ENCODE peak calls at places on chromosomes 4 and X, in nine cellular contexts. One of them, this sample, is unnamed.

GRCh38 chrX:41695464-41695863 is 6.7 kb downstream of the GPR34 start:
- DNase-seq in AG04449: no peak
- DNase-seq in GM06990: no peak
- DNase-seq in IMR-90: peak
- DNase-seq in HFFc6: no peak
- DNase-seq in GM12864: no peak
- DNase-seq in endothelial cell: no peak
- DNase-seq in HFF-Myc: no peak
- DNase-seq in heart left ventricle: no peak
- DNase-seq in this sample: no peak

GRCh38 chrX:152958047-152958446 is 35.9 kb downstream of the PNMA5 start:
- DNase-seq in GM12864: no peak
- DNase-seq in HFF-Myc: no peak
- DNase-seq in endothelial cell: no peak
- DNase-seq in GM06990: no peak
- DNase-seq in HFFc6: peak
- DNase-seq in heart left ventricle: no peak
- DNase-seq in IMR-90: no peak
- DNase-seq in AG04449: no peak
- DNase-seq in this sample: no peak

GRCh38 chrX:74446876-74447275 is 25.6 kb downstream of the SLC16A2 start:
- DNase-seq in HFFc6: no peak
- DNase-seq in heart left ventricle: no peak
- DNase-seq in GM12864: no peak
- DNase-seq in endothelial cell: no peak
- DNase-seq in IMR-90: no peak
- DNase-seq in GM06990: no peak
- DNase-seq in HFF-Myc: no peak
- DNase-seq in AG04449: no peak
- DNase-seq in this sample: no peak

GRCh38 chrX:133369065-133369464 is 46.2 kb downstream of the GPC4 start:
- DNase-seq in IMR-90: no peak
- DNase-seq in AG04449: no peak
- DNase-seq in GM12864: no peak
- DNase-seq in HFF-Myc: no peak
- DNase-seq in heart left ventricle: no peak
- DNase-seq in GM06990: no peak
- DNase-seq in endothelial cell: no peak
- DNase-seq in HFFc6: no peak
- DNase-seq in this sample: no peak

GRCh38 chr4:143581331-143581961 is 67.9 kb downstream of the SMARCA5 start:
- DNase-seq in HFFc6: no peak
- DNase-seq in endothelial cell: no peak
- DNase-seq in GM06990: no peak
- DNase-seq in AG04449: no peak
- DNase-seq in IMR-90: no peak
- DNase-seq in heart left ventricle: no peak
- DNase-seq in HFF-Myc: no peak
- DNase-seq in GM12864: no peak
- DNase-seq in this sample: no peak

GRCh38 chr4:39303871-39304270 is 62.3 kb downstream of the RFC1 start:
- DNase-seq in AG04449: no peak
- DNase-seq in HFFc6: no peak
- DNase-seq in IMR-90: no peak
- DNase-seq in heart left ventricle: no peak
- DNase-seq in HFF-Myc: no peak
- DNase-seq in GM06990: no peak
- DNase-seq in endothelial cell: no peak
- DNase-seq in GM12864: no peak
- DNase-seq in this sample: no peak

GRCh38 chrX:14964500-14964899 is 91.3 kb downstream of the MOSPD2 start:
- DNase-seq in heart left ventricle: no peak
- DNase-seq in HFFc6: peak
- DNase-seq in AG04449: no peak
- DNase-seq in IMR-90: peak
- DNase-seq in GM12864: no peak
- DNase-seq in HFF-Myc: peak
- DNase-seq in GM06990: no peak
- DNase-seq in endothelial cell: no peak
- DNase-seq in this sample: no peak

GRCh38 chr4:150789864-150790263 is 207.9 kb downstream of the MAB21L2 start:
- DNase-seq in GM12864: no peak
- DNase-seq in GM06990: no peak
- DNase-seq in IMR-90: no peak
- DNase-seq in HFFc6: no peak
- DNase-seq in HFF-Myc: no peak
- DNase-seq in heart left ventricle: no peak
- DNase-seq in AG04449: no peak
- DNase-seq in endothelial cell: no peak
- DNase-seq in this sample: no peak

GRCh38 chr4:169260217-169260866 is 10.4 kb downstream of the SH3RF1 start:
- DNase-seq in heart left ventricle: no peak
- DNase-seq in HFFc6: no peak
- DNase-seq in AG04449: no peak
- DNase-seq in IMR-90: no peak
- DNase-seq in endothelial cell: no peak
- DNase-seq in GM12864: no peak
- DNase-seq in GM06990: no peak
- DNase-seq in HFF-Myc: no peak
- DNase-seq in this sample: no peak

GRCh38 chr4:183335369-183335940 is 13.2 kb upstream of the CLDN24 start:
- DNase-seq in IMR-90: peak
- DNase-seq in GM12864: no peak
- DNase-seq in HFF-Myc: peak
- DNase-seq in endothelial cell: no peak
- DNase-seq in HFFc6: peak
- DNase-seq in heart left ventricle: no peak
- DNase-seq in AG04449: peak
- DNase-seq in GM06990: no peak
- DNase-seq in this sample: no peak

DNA sequence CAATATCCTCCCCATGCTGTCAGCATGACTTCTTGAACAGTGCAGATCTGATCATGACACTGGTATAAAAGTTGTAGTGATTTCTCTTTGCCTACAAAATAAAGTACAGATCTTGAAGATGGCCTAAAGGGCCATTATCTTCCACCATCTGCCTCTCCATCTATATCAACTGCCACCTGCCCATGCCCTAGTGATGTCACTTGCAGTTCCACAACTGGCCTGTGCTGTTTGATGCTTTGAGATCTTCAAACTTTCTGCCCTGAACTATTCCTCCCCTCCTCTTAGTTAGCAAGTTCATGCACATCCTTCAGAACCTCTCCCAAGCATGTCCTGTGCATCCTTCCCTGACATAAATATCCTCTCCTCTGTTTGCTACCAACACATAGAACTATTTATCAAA is 217.0 kb downstream of the SOWAHB start:
- DNase-seq in HFFc6: no peak
- DNase-seq in GM06990: no peak
- DNase-seq in GM12864: no peak
- DNase-seq in heart left ventricle: no peak
- DNase-seq in HFF-Myc: no peak
- DNase-seq in endothelial cell: no peak
- DNase-seq in IMR-90: no peak
- DNase-seq in AG04449: no peak
- DNase-seq in this sample: no peak
- TF ChIP-seq CTCF in HFFc6: peak
- TF ChIP-seq CTCF in GM06990: no peak
- TF ChIP-seq CTCF in GM12864: peak
- TF ChIP-seq CTCF in heart left ventricle: no peak
- TF ChIP-seq CTCF in HFF-Myc: no peak
- TF ChIP-seq CTCF in endothelial cell: no peak
- TF ChIP-seq CTCF in IMR-90: no peak
- TF ChIP-seq CTCF in AG04449: no peak
- TF ChIP-seq CTCF in this sample: no peak

GRCh38 chr4:24244663-24245519 is 339.5 kb downstream of the DHX15 start:
- DNase-seq in HFFc6: no peak
- DNase-seq in HFF-Myc: no peak
- DNase-seq in IMR-90: peak
- DNase-seq in heart left ventricle: peak
- DNase-seq in GM06990: no peak
- DNase-seq in AG04449: no peak
- DNase-seq in GM12864: no peak
- DNase-seq in endothelial cell: no peak
- DNase-seq in this sample: no peak

GRCh38 chr4:24236532-24236931 is 346.7 kb upstream of the PPARGC1A start:
- DNase-seq in IMR-90: peak
- DNase-seq in GM12864: no peak
- DNase-seq in GM06990: no peak
- DNase-seq in endothelial cell: no peak
- DNase-seq in AG04449: no peak
- DNase-seq in HFF-Myc: no peak
- DNase-seq in heart left ventricle: no peak
- DNase-seq in HFFc6: no peak
- DNase-seq in this sample: no peak

GRCh38 chr4:24237709-24238108 is 346.6 kb downstream of the DHX15 start:
- DNase-seq in heart left ventricle: no peak
- DNase-seq in GM06990: no peak
- DNase-seq in endothelial cell: no peak
- DNase-seq in HFF-Myc: no peak
- DNase-seq in IMR-90: no peak
- DNase-seq in AG04449: no peak
- DNase-seq in GM12864: no peak
- DNase-seq in HFFc6: no peak
- DNase-seq in this sample: no peak

GRCh38 chr4:24243641-24244040 is 340.7 kb downstream of the DHX15 start:
- DNase-seq in IMR-90: no peak
- DNase-seq in heart left ventricle: no peak
- DNase-seq in HFF-Myc: no peak
- DNase-seq in AG04449: no peak
- DNase-seq in GM12864: no peak
- DNase-seq in GM06990: no peak
- DNase-seq in endothelial cell: no peak
- DNase-seq in HFFc6: no peak
- DNase-seq in this sample: no peak

DNA sequence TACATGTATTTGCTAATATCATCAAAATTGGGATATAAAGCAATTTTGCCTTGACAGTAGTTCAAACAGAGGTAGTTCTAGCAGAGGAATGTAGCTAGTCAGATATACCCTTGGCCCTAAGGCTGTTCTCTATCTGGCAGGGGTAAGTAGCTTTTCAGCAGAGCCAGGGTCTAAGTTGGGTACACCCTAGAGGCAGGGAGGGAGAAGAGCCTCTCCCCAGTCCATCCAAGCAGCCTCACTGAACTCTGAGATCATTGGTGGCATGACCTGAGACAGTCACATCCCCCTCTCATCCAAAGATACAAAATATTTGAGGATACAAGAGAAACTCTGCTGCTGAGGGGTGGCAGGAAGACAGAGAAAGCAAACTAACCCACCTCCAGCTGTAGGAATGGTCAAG is 343.7 kb downstream of the DHX15 start:
- DNase-seq in HFF-Myc: no peak
- DNase-seq in GM12864: no peak
- DNase-seq in IMR-90: no peak
- DNase-seq in endothelial cell: no peak
- DNase-seq in AG04449: no peak
- DNase-seq in heart left ventricle: no peak
- DNase-seq in GM06990: no peak
- DNase-seq in HFFc6: no peak
- DNase-seq in this sample: no peak
- TF ChIP-seq CTCF in HFF-Myc: no peak
- TF ChIP-seq CTCF in GM12864: no peak
- TF ChIP-seq CTCF in IMR-90: no peak
- TF ChIP-seq CTCF in endothelial cell: no peak
- TF ChIP-seq CTCF in AG04449: no peak
- TF ChIP-seq CTCF in heart left ventricle: no peak
- TF ChIP-seq CTCF in GM06990: no peak
- TF ChIP-seq CTCF in HFFc6: no peak
- TF ChIP-seq CTCF in this sample: no peak

GRCh38 chr4:127007336-127007735 is 625.4 kb upstream of the INTU start:
- DNase-seq in endothelial cell: no peak
- DNase-seq in heart left ventricle: no peak
- DNase-seq in IMR-90: no peak
- DNase-seq in HFFc6: no peak
- DNase-seq in GM12864: no peak
- DNase-seq in GM06990: no peak
- DNase-seq in HFF-Myc: no peak
- DNase-seq in AG04449: no peak
- DNase-seq in this sample: no peak

GRCh38 chr4:127000846-127001245 is 631.9 kb upstream of the INTU start:
- DNase-seq in HFFc6: no peak
- DNase-seq in IMR-90: no peak
- DNase-seq in GM06990: no peak
- DNase-seq in heart left ventricle: no peak
- DNase-seq in AG04449: no peak
- DNase-seq in endothelial cell: no peak
- DNase-seq in HFF-Myc: no peak
- DNase-seq in GM12864: no peak
- DNase-seq in this sample: no peak

GRCh38 chr4:127001898-127002297 is 630.9 kb upstream of the INTU start:
- DNase-seq in GM06990: no peak
- DNase-seq in endothelial cell: no peak
- DNase-seq in heart left ventricle: no peak
- DNase-seq in IMR-90: no peak
- DNase-seq in GM12864: no peak
- DNase-seq in HFF-Myc: no peak
- DNase-seq in HFFc6: no peak
- DNase-seq in AG04449: no peak
- DNase-seq in this sample: no peak

DNA sequence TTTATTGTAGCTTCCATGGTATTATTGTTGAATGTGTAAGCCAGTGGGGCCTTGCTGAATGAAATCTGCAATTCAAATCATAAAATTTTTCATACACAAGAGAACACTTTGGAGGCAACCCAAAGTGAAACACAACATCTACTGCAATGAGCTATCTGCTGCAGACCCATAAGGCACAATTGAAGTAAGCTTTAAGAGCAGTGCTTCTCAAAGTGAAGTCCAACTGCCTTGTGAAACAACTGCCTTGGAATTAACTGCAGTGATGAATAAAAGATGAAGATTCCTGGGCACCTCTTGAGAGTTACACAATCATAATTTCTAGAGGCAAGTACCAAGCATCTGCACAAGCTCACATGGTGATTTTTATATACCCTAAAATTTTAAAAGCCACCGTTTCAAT is 626.2 kb upstream of the INTU start:
- DNase-seq in IMR-90: no peak
- DNase-seq in heart left ventricle: no peak
- DNase-seq in AG04449: no peak
- DNase-seq in HFF-Myc: no peak
- DNase-seq in GM06990: no peak
- DNase-seq in endothelial cell: no peak
- DNase-seq in GM12864: no peak
- DNase-seq in HFFc6: no peak
- DNase-seq in this sample: no peak
- TF ChIP-seq CTCF in IMR-90: no peak
- TF ChIP-seq CTCF in heart left ventricle: no peak
- TF ChIP-seq CTCF in AG04449: no peak
- TF ChIP-seq CTCF in HFF-Myc: no peak
- TF ChIP-seq CTCF in GM06990: no peak
- TF ChIP-seq CTCF in endothelial cell: no peak
- TF ChIP-seq CTCF in GM12864: no peak
- TF ChIP-seq CTCF in HFFc6: no peak
- TF ChIP-seq CTCF in this sample: no peak

DNA sequence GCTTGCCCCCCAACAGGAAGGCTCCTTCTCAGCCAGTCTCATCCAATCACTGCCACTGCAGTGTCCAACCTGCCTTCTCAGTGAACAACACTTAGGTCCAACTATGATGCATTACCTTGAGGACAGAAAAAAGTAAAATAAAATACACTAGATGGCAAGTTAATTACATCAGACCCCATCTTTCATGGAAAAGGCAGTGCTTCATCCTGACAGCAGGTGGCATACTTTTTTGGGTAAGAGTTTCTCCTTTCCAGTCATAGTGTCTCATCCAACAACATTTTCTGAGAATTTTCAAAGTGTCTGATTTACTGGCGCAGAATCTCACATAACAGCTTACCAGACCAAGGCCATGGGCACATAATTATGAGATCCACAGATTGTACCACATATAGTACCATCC is 1742.8 kb downstream of the PCDH7 start:
- DNase-seq in heart left ventricle: no peak
- DNase-seq in IMR-90: peak
- DNase-seq in GM06990: no peak
- DNase-seq in endothelial cell: peak
- DNase-seq in HFF-Myc: no peak
- DNase-seq in HFFc6: no peak
- DNase-seq in AG04449: no peak
- DNase-seq in GM12864: no peak
- DNase-seq in this sample: no peak
- TF ChIP-seq CTCF in heart left ventricle: peak
- TF ChIP-seq CTCF in IMR-90: peak
- TF ChIP-seq CTCF in GM06990: no peak
- TF ChIP-seq CTCF in endothelial cell: peak
- TF ChIP-seq CTCF in HFF-Myc: peak
- TF ChIP-seq CTCF in HFFc6: peak
- TF ChIP-seq CTCF in AG04449: no peak
- TF ChIP-seq CTCF in GM12864: peak
- TF ChIP-seq CTCF in this sample: peak

This sample was measured in GM13977.